ENCODE peak calls at places on chromosome 4, in nine cellular contexts. M is IMR-90, H is uterus, R is gastrocnemius medialis, B is lung, J is brain microvascular endothelial cell, S is esophagus squamous epithelium, N is astrocyte, F is PC-3. L is an unnamed sample. For H3K27me3 and H3K36me3, the result is how much of the 10 kb centered on the place peaks cover.

GRCh38 chr4:7885216-7886134 is 54.2 kb downstream of the AFAP1 start:
- DNase-seq in M (no peak), H (no peak), R (no peak), B (no peak), J (no peak), S (no peak), N (no peak), F (no peak), L (no peak)

GRCh38 chr4:85508654-85509053 is 33.7 kb downstream of the ARHGAP24 start:
- DNase-seq in M (no peak), H (no peak), R (no peak), B (no peak), J (no peak), S (no peak), N (no peak), F (no peak), L (no peak)

GRCh38 chr4:122701061-122701460 is 31.4 kb upstream of the BBS12 start:
- DNase-seq in M (no peak), H (no peak), R (no peak), B (no peak), J (no peak), S (no peak), N (no peak), F (no peak), L (no peak)

GRCh38 chr4:111501946-111502345 is 643.3 kb upstream of the FAM241A start:
- DNase-seq in M (peak), H (no peak), R (no peak), B (no peak), J (no peak), S (no peak), N (peak), F (no peak), L (no peak)

GRCh38 chr4:127140306-127140705 is 492.5 kb upstream of the INTU start:
- DNase-seq in M (peak), H (no peak), R (no peak), B (no peak), J (no peak), S (no peak), N (peak), F (peak), L (no peak)

GRCh38 chr4:39120418-39120817 is 58.4 kb downstream of the KLHL5 start:
- DNase-seq in M (no peak), H (no peak), R (no peak), B (no peak), J (no peak), S (no peak), N (no peak), F (no peak), L (no peak)

GRCh38 chr4:144645621-144646522 is at the start of gene HHIP:
- DNase-seq in M (peak), H (peak), R (no peak), B (peak), J (peak), S (no peak), N (peak), F (peak), L (peak)

GRCh38 chr4:57074753-57075152 is 35.4 kb downstream of the IGFBP7 start:
- DNase-seq in M (peak), H (no peak), R (no peak), B (no peak), J (no peak), S (no peak), N (peak), F (peak), L (no peak)

GRCh38 chr4:82523179-82523578 is 38.6 kb downstream of the TMEM150C start:
- DNase-seq in M (no peak), H (no peak), R (no peak), B (no peak), J (no peak), S (no peak), N (no peak), F (no peak), L (no peak)

GRCh38 chr4:42150653-42151567 is 1.5 kb downstream of the BEND4 start:
- DNase-seq in M (no peak), H (no peak), R (no peak), B (no peak), J (no peak), S (no peak), N (no peak), F (no peak), L (peak)

GRCh38 chr4:46937493-46937892 is 28.4 kb upstream of the COX7B2 start:
- DNase-seq in M (no peak), H (no peak), R (no peak), B (no peak), J (no peak), S (no peak), N (peak), F (peak), L (no peak)

GRCh38 chr4:174629265-174629664 is 107.0 kb upstream of the HPGD start:
- DNase-seq in M (no peak), H (no peak), R (no peak), B (no peak), J (no peak), S (no peak), N (no peak), F (peak), L (no peak)

GRCh38 chr4:42713371-42713770 is 56.5 kb upstream of the ATP8A1 start:
- DNase-seq in M (no peak), H (no peak), R (no peak), B (no peak), J (no peak), S (no peak), N (no peak), F (no peak), L (no peak)

GRCh38 chr4:186032259-186032658 is 36.7 kb upstream of the TLR3 start:
- DNase-seq in M (no peak), H (no peak), R (no peak), B (no peak), J (no peak), S (no peak), N (no peak), F (peak), L (peak)

GRCh38 chr4:173168396-173169177 is at the start of gene GALNT7:
- DNase-seq in M (peak), H (peak), R (peak), B (peak), J (no peak), S (peak), N (peak), F (peak), L (peak)

GRCh38 chr4:135368826-135369225 is 1167.2 kb upstream of the PABPC4L start:
- DNase-seq in M (peak), H (no peak), R (no peak), B (no peak), J (no peak), S (no peak), N (peak), F (peak), L (no peak)

GRCh38 chr4:39308576-39308975 is 57.6 kb downstream of the RFC1 start:
- DNase-seq in M (no peak), H (no peak), R (no peak), B (no peak), J (no peak), S (no peak), N (peak), F (no peak), L (no peak)

GRCh38 chr4:123616970-123617392 is 220.4 kb downstream of the SPRY1 start:
- DNase-seq in M (no peak), H (peak), R (peak), B (peak), J (peak), S (no peak), N (no peak), F (peak), L (no peak)

GRCh38 chr4:168534535-168534934 is 37.7 kb downstream of the PALLD start:
- DNase-seq in M (no peak), H (no peak), R (no peak), B (no peak), J (no peak), S (no peak), N (no peak), F (no peak), L (no peak)

GRCh38 chr4:8731364-8731763 is 138.8 kb downstream of the CPZ start:
- DNase-seq in M (no peak), H (no peak), R (no peak), B (no peak), J (no peak), S (no peak), N (no peak), F (no peak), L (no peak)

GRCh38 chr4:56976283-56976877 is 1.0 kb downstream of the NOA1 start:
- DNase-seq in M (no peak), H (no peak), R (no peak), B (no peak), J (no peak), S (no peak), N (no peak), F (no peak), L (peak)

GRCh38 chr4:168741281-168742173 is 244.7 kb downstream of the PALLD start:
- DNase-seq in M (no peak), H (no peak), R (no peak), B (peak), J (no peak), S (no peak), N (no peak), F (no peak), L (no peak)

GRCh38 chr4:186307497-186307896 is 41.5 kb downstream of the F11 start:
- DNase-seq in M (no peak), H (no peak), R (no peak), B (peak), J (no peak), S (no peak), N (peak), F (no peak), L (no peak)

GRCh38 chr4:140851032-140851636 is 94.9 kb upstream of the TBC1D9 start:
- DNase-seq in M (peak), H (peak), R (no peak), B (peak), J (peak), S (no peak), N (peak), F (peak), L (peak)

GRCh38 chr4:186725422-186726149 is 1.9 kb upstream of the FAT1 start:
- DNase-seq in M (peak), H (peak), R (no peak), B (peak), J (peak), S (no peak), N (peak), F (peak), L (no peak)

GRCh38 chr4:184003433-184003832 is 98.3 kb downstream of the STOX2 start:
- DNase-seq in M (no peak), H (no peak), R (no peak), B (no peak), J (no peak), S (no peak), N (no peak), F (no peak), L (no peak)

GRCh38 chr4:177380730-177381287 is 61.4 kb downstream of the AGA start:
- DNase-seq in M (no peak), H (no peak), R (no peak), B (no peak), J (no peak), S (no peak), N (no peak), F (peak), L (peak)

GRCh38 chr4:16524911-16525574 is 298.8 kb upstream of the TAPT1 start:
- DNase-seq in M (peak), H (peak), R (no peak), B (peak), J (no peak), S (no peak), N (peak), F (no peak), L (no peak)

GRCh38 chr4:11165052-11165451 is 263.6 kb downstream of the HS3ST1 start:
- DNase-seq in M (no peak), H (no peak), R (no peak), B (no peak), J (no peak), S (no peak), N (peak), F (peak), L (no peak)

DNA sequence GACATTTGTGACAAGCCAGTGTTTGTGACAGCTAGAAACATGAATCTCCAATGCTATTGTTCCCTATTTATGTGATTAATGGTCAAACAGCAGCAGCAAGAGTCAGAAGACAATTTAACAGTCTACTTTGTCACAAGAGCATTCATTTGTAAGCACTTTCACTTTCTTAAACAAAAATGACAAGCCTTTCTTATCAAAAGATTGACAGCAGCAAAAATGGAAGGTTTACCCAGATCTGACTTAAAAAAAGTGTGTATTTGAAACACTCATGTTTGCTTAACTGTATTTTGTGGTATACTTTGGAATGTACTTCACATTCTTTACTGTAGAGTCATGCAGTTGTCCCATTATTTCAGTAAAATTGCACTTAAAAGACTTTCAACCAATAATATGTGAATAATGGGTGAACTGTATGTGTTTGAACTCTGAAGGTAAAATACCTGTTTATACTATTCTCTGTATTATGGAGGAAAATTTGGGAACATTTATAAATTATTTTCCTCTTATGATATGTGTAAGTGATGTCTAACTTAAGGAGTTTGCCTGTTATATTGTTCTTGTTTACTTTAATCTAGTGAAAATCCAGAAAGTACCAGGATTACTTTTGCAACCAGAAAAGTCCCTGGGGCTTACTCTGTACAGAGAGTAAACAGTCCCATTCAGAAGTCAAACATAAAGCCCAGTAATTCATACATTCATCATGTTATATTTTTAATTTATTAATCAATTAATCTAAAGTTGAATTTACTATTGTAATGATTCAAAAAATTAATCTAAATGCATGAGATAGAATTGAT is 314.9 kb upstream of the TRAM1L1 start:
- DNase-seq in M (peak), H (no peak), R (no peak), B (no peak), J (peak), S (no peak), N (peak), F (peak), L (no peak)
- H3K4me3 ChIP-seq in M (no peak), H (no peak), R (no peak), B (no peak), J (peak), S (no peak), N (peak), F (peak), L (no peak)

DNA sequence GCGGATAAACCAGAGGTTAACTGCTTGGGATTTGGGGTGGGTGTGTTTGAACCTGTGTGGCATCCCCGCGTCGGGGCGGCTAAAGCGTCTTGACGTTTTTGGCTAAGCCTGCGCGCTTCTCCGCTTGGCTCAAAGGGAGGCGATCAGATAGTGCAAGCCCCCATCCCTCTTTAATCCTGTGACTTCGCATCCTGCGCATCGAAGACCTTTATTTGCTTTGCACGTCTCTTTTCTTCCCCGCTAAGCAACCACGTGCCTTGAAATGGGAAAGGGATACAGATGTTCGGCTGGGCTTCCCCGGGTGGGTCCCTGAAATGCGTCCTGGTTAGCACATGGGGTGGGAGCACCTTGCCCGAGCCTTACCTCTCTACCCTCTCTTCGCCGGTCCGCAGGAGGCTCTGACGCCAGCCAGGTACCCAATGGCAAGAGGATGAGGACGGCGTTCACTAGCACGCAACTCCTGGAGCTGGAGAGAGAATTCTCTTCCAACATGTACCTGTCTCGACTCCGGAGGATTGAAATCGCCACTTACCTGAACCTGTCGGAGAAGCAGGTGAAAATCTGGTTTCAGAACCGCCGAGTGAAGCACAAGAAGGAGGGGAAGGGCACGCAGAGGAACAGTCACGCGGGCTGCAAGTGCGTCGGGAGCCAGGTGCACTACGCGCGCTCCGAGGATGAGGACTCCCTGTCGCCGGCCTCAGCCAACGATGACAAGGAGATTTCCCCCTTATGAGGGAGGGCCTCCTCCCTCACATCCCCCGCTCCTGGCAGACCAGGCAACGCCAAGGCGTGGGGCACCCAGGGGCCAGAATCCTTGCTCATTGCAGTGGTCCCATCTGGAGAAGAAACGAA is 1.5 kb downstream of the GSX2 start:
- DNase-seq in M (no peak), H (no peak), R (no peak), B (no peak), J (no peak), S (no peak), N (no peak), F (no peak), L (no peak)
- H3K27me3 ChIP-seq in M (half or more), H (half or more), R (half or more), B (under half), J (half or more), S (under half), N (half or more), F (half or more), L (half or more)

GRCh38 chr4:67632492-67632891 is 68.5 kb downstream of the UBA6 start:
- DNase-seq in M (no peak), H (no peak), R (no peak), B (no peak), J (no peak), S (no peak), N (no peak), F (no peak), L (no peak)
- H3K36me3 ChIP-seq in M (under half), H (under half), R (under half), B (under half), J (under half), S (under half), N (under half), F (half or more), L (under half)

GRCh38 chr4:5019274-5019673 is at the start of gene CYTL1:
- DNase-seq in M (no peak), H (no peak), R (no peak), B (no peak), J (no peak), S (no peak), N (no peak), F (no peak), L (no peak)
- H3K4me3 ChIP-seq in M (peak), H (no peak), R (no peak), B (no peak), J (peak), S (no peak), N (peak), F (no peak), L (no peak)

DNA sequence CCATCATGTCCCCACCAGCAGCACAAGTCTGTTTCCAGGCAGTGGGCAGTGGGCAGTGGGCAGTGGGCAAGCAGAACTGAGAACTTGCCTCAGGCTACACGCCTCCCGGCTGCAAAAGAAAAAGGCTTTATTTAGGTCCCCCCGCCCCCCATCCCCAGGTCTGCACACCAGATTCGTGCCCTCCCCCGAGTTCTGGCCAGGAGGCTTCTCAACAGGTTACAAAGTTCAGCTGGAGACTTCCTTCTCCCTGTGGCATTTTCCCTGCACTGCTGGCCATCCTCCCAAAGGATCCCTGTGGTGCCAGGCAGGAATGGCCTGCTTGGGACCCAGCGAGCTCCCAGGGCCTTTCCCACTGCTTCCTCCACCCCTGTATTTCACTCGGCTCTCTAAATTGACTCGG is 97.0 kb upstream of the TRIM2 start:
- DNase-seq in M (no peak), H (no peak), R (no peak), B (no peak), J (no peak), S (no peak), N (no peak), F (no peak), L (no peak)
- H3K27me3 ChIP-seq in M (under half), H (under half), R (under half), B (under half), J (under half), S (under half), N (under half), F (under half), L (under half)

GRCh38 chr4:89351201-89351600 is 43.6 kb upstream of the GPRIN3 start:
- DNase-seq in M (no peak), H (no peak), R (no peak), B (no peak), J (no peak), S (no peak), N (no peak), F (no peak), L (no peak)
- H3K36me3 ChIP-seq in M (under half), H (under half), R (under half), B (under half), J (under half), S (under half), N (under half), F (under half), L (under half)

GRCh38 chr4:102779204-102779603 is 18.4 kb upstream of the MANBA start:
- DNase-seq in M (no peak), H (no peak), R (no peak), B (no peak), J (no peak), S (no peak), N (no peak), F (no peak), L (no peak)

GRCh38 chr4:102772738-102773340 is 12.1 kb upstream of the MANBA start:
- DNase-seq in M (no peak), H (no peak), R (no peak), B (no peak), J (no peak), S (no peak), N (no peak), F (no peak), L (no peak)

GRCh38 chr4:102778720-102779119 is 18.0 kb upstream of the MANBA start:
- DNase-seq in M (no peak), H (no peak), R (no peak), B (peak), J (no peak), S (no peak), N (no peak), F (no peak), L (no peak)

GRCh38 chr4:102774254-102774653 is 13.5 kb upstream of the MANBA start:
- DNase-seq in M (no peak), H (no peak), R (no peak), B (no peak), J (no peak), S (no peak), N (no peak), F (no peak), L (no peak)
- H3K4me3 ChIP-seq in M (no peak), H (no peak), R (no peak), B (no peak), J (no peak), S (no peak), N (no peak), F (no peak), L (no peak)

GRCh38 chr4:15385928-15386327 is 41.9 kb upstream of the C1QTNF7 start:
- DNase-seq in M (no peak), H (peak), R (no peak), B (no peak), J (no peak), S (no peak), N (no peak), F (no peak), L (no peak)
- H3K27me3 ChIP-seq in M (under half), H (under half), R (under half), B (under half), J (under half), S (under half), N (under half), F (under half), L (under half)

GRCh38 chr4:22466582-22466981 is 49.3 kb downstream of the ADGRA3 start:
- DNase-seq in M (no peak), H (no peak), R (no peak), B (no peak), J (no peak), S (no peak), N (no peak), F (no peak), L (no peak)
- H3K36me3 ChIP-seq in M (under half), H (under half), R (under half), B (under half), J (under half), S (under half), N (under half), F (under half), L (under half)

L was measured in WERI-Rb-1.